ENCODE peak calls at places on chromosomes 12 and 14, in six cellular contexts. W, J, G, A, B and U are unnamed samples.

GRCh38 chr12:132462778-132463177 is 27.2 kb upstream of the FBRSL1 start:
- ATAC-seq in J (no peak), G (no peak), W (no peak), A (no peak), B (no peak), U (no peak)

GRCh38 chr14:89164168-89165074 is 252.6 kb downstream of the FOXN3 start:
- ATAC-seq in W (no peak), J (peak; percentile 60), B (peak; percentile 36), A (no peak), G (peak; percentile 27), U (no peak)

GRCh38 chr12:9951026-9951652 is 19.0 kb upstream of the CLEC2A start:
- ATAC-seq in J (peak; percentile 22), A (no peak), B (no peak), W (no peak), G (no peak), U (no peak)

GRCh38 chr12:86777335-86777734 is 521.1 kb upstream of the MGAT4C start:
- ATAC-seq in J (no peak), A (no peak), W (no peak), B (peak; percentile 86), G (no peak), U (no peak)

GRCh38 chr12:76583301-76583700 is 23.7 kb upstream of the OSBPL8 start:
- ATAC-seq in W (no peak), G (no peak), J (no peak), B (no peak), A (no peak), U (no peak)

GRCh38 chr14:61128382-61129167 is 147.5 kb downstream of the SLC38A6 start:
- ATAC-seq in B (no peak), J (no peak), G (no peak), A (no peak), W (no peak), U (no peak)

GRCh38 chr14:103624860-103625259 is 4.2 kb upstream of the KLC1 start:
- ATAC-seq in A (peak; percentile 55), J (peak; percentile 56), G (peak; percentile 32), B (peak; percentile 52), W (peak; percentile 63), U (peak; percentile 72)

GRCh38 chr12:117486840-117487659 is 125.6 kb upstream of the NOS1 start:
- ATAC-seq in B (no peak), W (peak; percentile 98), J (peak; percentile 57), A (peak; percentile 57), G (peak; percentile 97), U (no peak)

GRCh38 chr14:101072531-101072930 is 169.0 kb upstream of the RTL1 start:
- ATAC-seq in J (no peak), B (no peak), W (no peak), A (no peak), G (no peak), U (no peak)

GRCh38 chr14:89922549-89922907 is 32.0 kb downstream of the EFCAB11 start:
- ATAC-seq in G (no peak), A (no peak), J (no peak), B (no peak), W (no peak), U (no peak)

GRCh38 chr12:109675411-109675810 is 38.2 kb upstream of the FAM222A start:
- ATAC-seq in W (no peak), G (no peak), B (no peak), A (no peak), J (no peak), U (no peak)

GRCh38 chr12:114691810-114692557 is 8.0 kb upstream of the TBX3 start:
- ATAC-seq in J (peak; percentile 23), W (no peak), B (no peak), G (peak; percentile 20), A (no peak), U (no peak)

GRCh38 chr12:10553148-10553547 is 47.5 kb downstream of the EIF2S3B start:
- ATAC-seq in G (no peak), W (no peak), B (no peak), J (no peak), A (no peak), U (no peak)

GRCh38 chr14:36553650-36554260 is 28.7 kb downstream of the NKX2-8 start:
- ATAC-seq in W (peak; percentile 89), G (no peak), B (no peak), A (no peak), J (peak; percentile 86), U (no peak)

GRCh38 chr12:2924019-2924418 is 33.3 kb downstream of the TULP3 start:
- ATAC-seq in G (peak; percentile 39), B (peak; percentile 74), W (no peak), J (no peak), A (no peak), U (no peak)

GRCh38 chr12:53381739-53382630 is 2.0 kb downstream of the SP1 start:
- ATAC-seq in G (no peak), A (no peak), B (no peak), W (no peak), J (no peak), U (no peak)

GRCh38 chr14:101600336-101600890 is 39.1 kb downstream of the DIO3 start:
- ATAC-seq in A (no peak), B (no peak), J (no peak), G (no peak), W (no peak), U (no peak)

GRCh38 chr14:65069874-65070709 is 32.2 kb downstream of the MAX start:
- ATAC-seq in A (no peak), J (peak; percentile 83), B (peak; percentile 16), W (peak; percentile 26), G (peak; percentile 3), U (no peak)

GRCh38 chr12:111764120-111764821 is 2.5 kb upstream of the ALDH2 start:
- ATAC-seq in W (no peak), G (no peak), B (no peak), J (no peak), A (no peak), U (no peak)

DNA sequence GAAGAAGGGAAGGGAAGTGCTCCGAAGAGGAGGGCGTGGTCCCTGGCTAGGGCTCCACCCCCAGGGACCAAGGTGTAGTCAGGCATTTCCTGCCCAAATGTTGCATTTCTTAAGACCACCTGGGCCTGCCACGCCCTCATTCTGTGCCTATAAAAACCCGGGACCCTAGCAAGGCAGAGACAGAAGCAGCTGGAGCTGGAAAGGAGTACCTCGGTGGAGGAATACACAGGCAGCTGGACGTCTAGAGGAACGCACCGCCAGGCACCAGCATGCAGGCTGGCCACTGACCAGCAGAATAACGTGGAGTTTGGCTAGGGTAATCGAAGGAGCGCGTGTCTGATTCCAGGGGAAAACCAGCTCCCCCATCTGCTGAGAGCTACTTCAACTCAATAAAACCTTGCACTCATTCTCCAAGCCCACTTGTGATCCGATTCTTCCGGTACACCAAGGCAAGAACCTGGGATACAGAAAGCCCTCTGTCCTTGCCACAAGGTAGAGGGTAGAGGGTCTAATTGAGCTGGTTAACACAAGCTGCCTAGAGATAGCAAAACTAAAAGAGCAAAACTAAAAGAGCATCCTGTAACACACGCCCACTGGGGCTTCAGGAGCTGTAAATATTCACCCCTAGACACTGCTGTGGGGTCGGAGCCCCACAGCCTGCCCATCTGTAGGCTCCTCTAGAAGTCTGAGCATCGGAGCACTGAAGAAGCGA is 21.0 kb downstream of the CFL2 start:
- ATAC-seq in W (peak; percentile 96), J (peak; percentile 91), B (peak; percentile 78), A (peak; percentile 57), G (peak; percentile 66), U (no peak)
- H3K4me3 ChIP-seq in W (peak overlapping the region; percentile 42), J (peak overlapping the region; percentile 36), B (no peak overlapping the region), A (no peak overlapping the region), G (peak overlapping the region; percentile 41), U (peak overlapping the region; percentile 39)

GRCh38 chr12:119684730-119685129 is 16.8 kb downstream of the PRKAB1 start:
- ATAC-seq in B (no peak), J (no peak), A (no peak), W (no peak), G (no peak), U (no peak)
- H3K4me3 ChIP-seq in B (no peak overlapping the region), J (no peak overlapping the region), A (no peak overlapping the region), W (no peak overlapping the region), G (no peak overlapping the region), U (no peak overlapping the region)

GRCh38 chr14:53609009-53609408 is 347.6 kb downstream of the BMP4 start:
- ATAC-seq in A (no peak), B (no peak), W (no peak), J (no peak), G (no peak), U (no peak)

GRCh38 chr14:53615254-53615653 is 341.4 kb downstream of the BMP4 start:
- ATAC-seq in B (no peak), G (no peak), A (no peak), J (no peak), W (no peak), U (no peak)

GRCh38 chr14:53608369-53608768 is 348.3 kb downstream of the BMP4 start:
- ATAC-seq in W (peak; percentile 99), J (no peak), G (no peak), B (no peak), A (no peak), U (no peak)

GRCh38 chr14:53610947-53611346 is 345.7 kb downstream of the BMP4 start:
- ATAC-seq in J (no peak), W (no peak), G (no peak), A (no peak), B (no peak), U (no peak)

DNA sequence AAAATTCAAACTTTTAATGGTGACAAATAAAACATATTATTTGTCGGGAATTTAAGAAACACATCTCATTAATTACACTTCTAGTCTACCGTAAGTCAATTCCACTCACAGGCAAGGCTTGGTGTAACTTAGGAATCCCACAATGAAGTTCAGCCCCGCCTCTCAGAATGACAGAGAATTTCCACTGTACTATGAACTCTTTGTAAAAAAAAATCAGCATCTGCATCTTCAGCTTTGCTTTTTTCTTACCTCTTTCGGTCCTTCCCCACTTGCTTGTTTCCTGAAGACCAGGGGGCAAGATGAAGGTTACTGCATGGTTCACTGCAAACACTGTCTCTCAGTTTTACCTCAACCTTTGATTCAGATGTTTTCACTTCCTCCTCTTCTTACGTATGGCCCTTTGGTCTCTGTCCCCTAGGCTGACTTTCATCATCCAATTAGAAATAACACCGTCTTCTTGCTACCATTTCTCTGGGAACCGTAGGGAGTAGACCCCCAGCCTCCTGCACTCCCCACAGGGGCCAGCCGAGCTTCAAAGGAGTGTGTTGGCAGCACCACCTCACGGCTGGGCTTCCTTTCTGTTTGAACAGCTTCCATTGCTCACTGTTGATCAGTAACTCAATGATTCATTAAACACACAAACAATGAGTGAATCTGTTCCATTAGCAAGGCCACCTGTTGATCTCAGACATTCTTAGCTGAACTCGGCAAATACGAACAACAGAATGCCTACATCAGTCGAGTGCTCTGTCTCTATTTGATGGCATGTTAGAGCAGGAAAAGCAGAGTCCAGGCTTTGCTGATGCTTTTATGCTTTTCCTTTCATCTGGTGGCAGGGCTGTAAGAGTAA is 343.0 kb downstream of the BMP4 start:
- ATAC-seq in W (peak; percentile 87), J (peak; percentile 39), A (no peak), B (no peak), G (no peak), U (no peak)
- H3K4me3 ChIP-seq in W (peak overlapping the region; percentile 47), J (no peak overlapping the region), A (no peak overlapping the region), B (no peak overlapping the region), G (no peak overlapping the region), U (no peak overlapping the region)

DNA sequence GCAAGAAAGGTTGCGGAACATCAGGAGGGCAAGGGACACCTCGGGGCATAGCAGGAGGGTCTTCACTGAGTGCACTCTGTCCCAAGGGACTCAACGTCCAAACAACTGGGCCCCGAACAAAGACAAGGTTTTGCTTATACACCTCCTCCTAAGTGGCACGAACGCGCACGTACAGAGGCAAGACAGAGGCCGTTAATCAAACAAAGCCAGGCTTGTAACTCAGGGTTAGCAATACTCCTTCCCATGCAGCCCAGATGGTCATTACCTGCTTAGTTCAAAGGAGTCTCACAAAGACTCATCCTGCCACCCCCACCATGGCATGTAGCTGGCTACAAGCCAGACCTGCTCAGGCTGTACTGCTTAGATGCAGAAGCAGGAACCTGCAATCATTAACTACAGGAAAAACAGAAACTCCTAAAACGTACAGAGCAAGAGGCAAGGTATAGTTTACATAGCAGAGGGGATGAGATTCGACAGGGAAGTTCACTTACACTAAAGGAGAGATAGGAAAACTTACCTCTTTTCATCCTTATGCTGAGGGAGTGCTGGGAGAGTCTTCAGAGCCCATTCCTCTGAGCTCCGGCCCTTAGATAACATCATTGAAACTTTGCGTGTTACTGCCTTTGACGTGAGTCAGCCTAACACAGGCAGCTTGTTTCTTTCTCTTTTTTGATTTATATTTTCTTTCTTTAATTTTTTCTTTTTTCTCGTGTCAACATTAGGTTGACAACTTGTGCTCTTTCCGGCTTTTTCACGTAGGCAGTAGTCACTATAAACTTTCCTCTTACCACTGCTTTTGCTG is 1319.1 kb downstream of the TMEM121 start:
- ATAC-seq in B (no peak), G (peak; percentile 25), A (no peak), W (no peak), J (peak; percentile 54), U (no peak)
- H3K4me3 ChIP-seq in B (no peak overlapping the region), G (peak overlapping the region; percentile 53), A (no peak overlapping the region), W (no peak overlapping the region), J (peak overlapping the region; percentile 58), U (peak overlapping the region; percentile 8)